ENCODE peak calls at places on chromosomes 6 and 20, in eight cellular contexts. T, R, G, S, Q, V, L and W are unnamed samples.

GRCh38 chr6:7052441-7052936 is 55.3 kb upstream of the RREB1 start:
- DNase-seq in T (peak), R (no peak), G (no peak), S (no peak), Q (no peak), V (peak), L (peak), W (peak)

GRCh38 chr6:167079853-167080297 is 43.0 kb upstream of the CCR6 start:
- DNase-seq in T (peak), R (peak), G (peak), S (peak), Q (no peak), V (no peak), L (no peak), W (no peak)

GRCh38 chr6:30483677-30484279 is 5.5 kb upstream of the HLA-E start:
- DNase-seq in T (peak), R (no peak), G (no peak), S (peak), Q (no peak), V (no peak), L (peak), W (no peak)

GRCh38 chr6:46491789-46492547 is 719 bp upstream of the RCAN2 start:
- DNase-seq in T (peak), R (no peak), G (no peak), S (peak), Q (peak), V (no peak), L (no peak), W (peak)

GRCh38 chr6:11149551-11149950 is 38.0 kb upstream of the ERVFRD-1 start:
- DNase-seq in T (no peak), R (no peak), G (no peak), S (no peak), Q (peak), V (no peak), L (no peak), W (no peak)

GRCh38 chr6:144746902-144747469 is 461.9 kb downstream of the UTRN start:
- DNase-seq in T (no peak), R (no peak), G (no peak), S (no peak), Q (no peak), V (no peak), L (no peak), W (no peak)

GRCh38 chr6:160039441-160039840 is 70.6 kb downstream of the IGF2R start:
- DNase-seq in T (no peak), R (no peak), G (no peak), S (no peak), Q (no peak), V (no peak), L (peak), W (no peak)

GRCh38 chr6:53437557-53438202 is 88.9 kb upstream of the ELOVL5 start:
- DNase-seq in T (peak), R (no peak), G (no peak), S (peak), Q (peak), V (peak), L (peak), W (no peak)

GRCh38 chr20:63188641-63189321 is 27.1 kb downstream of the YTHDF1 start:
- DNase-seq in T (no peak), R (no peak), G (no peak), S (no peak), Q (no peak), V (no peak), L (no peak), W (no peak)

GRCh38 chr20:44650777-44651493 is 564 bp downstream of the ADA start:
- DNase-seq in T (peak), R (no peak), G (peak), S (no peak), Q (no peak), V (no peak), L (no peak), W (no peak)

GRCh38 chr20:25276533-25277050 is 28.7 kb downstream of the PYGB start:
- DNase-seq in T (no peak), R (no peak), G (no peak), S (no peak), Q (no peak), V (no peak), L (no peak), W (no peak)

GRCh38 chr6:145839653-145840052 is 25.1 kb upstream of the FBXO30 start:
- DNase-seq in T (no peak), R (no peak), G (no peak), S (no peak), Q (no peak), V (no peak), L (no peak), W (no peak)